ENCODE peak calls at places on chromosomes 5 and 9, in nine cellular contexts. T is mammary epithelial cell; V is CD8-positive, alpha-beta T cell; W is pancreas; Z is natural killer cell; L is endodermal cell; U is GM13977; H is A673; K is B cell. M is an unnamed sample.

GRCh38 chr5:167790462-167791260 is 500.8 kb upstream of the WWC1 start:
- DNase-seq in T (peak), V (no peak), W (no peak), Z (no peak), L (no peak), U (no peak), H (no peak), K (no peak), M (no peak)

GRCh38 chr5:1736889-1737711 is 62.5 kb downstream of the MRPL36 start:
- DNase-seq in T (no peak), V (peak), W (no peak), Z (no peak), L (peak), U (no peak), H (no peak), K (no peak), M (no peak)

GRCh38 chr5:90940227-90940995 is 381.8 kb downstream of the ADGRV1 start:
- DNase-seq in T (peak), V (peak), W (no peak), Z (peak), L (peak), U (peak), H (peak), K (no peak), M (no peak)

GRCh38 chr9:98333703-98334582 is 78.5 kb upstream of the TBC1D2 start:
- DNase-seq in T (peak), V (no peak), W (no peak), Z (no peak), L (no peak), U (no peak), H (no peak), K (no peak), M (no peak)

GRCh38 chr5:126847318-126848221 is 70.6 kb downstream of the LMNB1 start:
- DNase-seq in T (no peak), V (no peak), W (no peak), Z (no peak), L (peak), U (no peak), H (no peak), K (no peak), M (no peak)

GRCh38 chr9:77714077-77714549 is 66.0 kb upstream of the GNA14 start:
- DNase-seq in T (no peak), V (no peak), W (no peak), Z (no peak), L (no peak), U (no peak), H (peak), K (no peak), M (no peak)

GRCh38 chr5:68046445-68046844 is 169.1 kb upstream of the PIK3R1 start:
- DNase-seq in T (peak), V (no peak), W (no peak), Z (no peak), L (no peak), U (no peak), H (peak), K (no peak), M (no peak)

GRCh38 chr9:16335788-16336580 is 534.5 kb downstream of the BNC2 start:
- DNase-seq in T (peak), V (no peak), W (peak), Z (no peak), L (no peak), U (no peak), H (no peak), K (no peak), M (peak)

GRCh38 chr5:81202652-81203051 is 30.5 kb upstream of the CKMT2 start:
- DNase-seq in T (no peak), V (no peak), W (no peak), Z (no peak), L (no peak), U (no peak), H (no peak), K (no peak), M (no peak)

GRCh38 chr9:78298046-78298511 is 1.2 kb downstream of the PSAT1 start:
- DNase-seq in T (no peak), V (no peak), W (no peak), Z (no peak), L (peak), U (peak), H (peak), K (no peak), M (no peak)

GRCh38 chr9:102237520-102237919 is 499.1 kb upstream of the GRIN3A start:
- DNase-seq in T (no peak), V (no peak), W (no peak), Z (no peak), L (no peak), U (no peak), H (no peak), K (no peak), M (no peak)

GRCh38 chr5:149445739-149446369 is 66.8 kb upstream of the IL17B start:
- DNase-seq in T (peak), V (no peak), W (no peak), Z (no peak), L (peak), U (no peak), H (peak), K (no peak), M (no peak)

GRCh38 chr9:94993141-94993820 is 266.8 kb downstream of the AOPEP start:
- DNase-seq in T (no peak), V (no peak), W (no peak), Z (no peak), L (no peak), U (no peak), H (no peak), K (no peak), M (no peak)

GRCh38 chr9:14345586-14346237 is 31.8 kb upstream of the NFIB start:
- DNase-seq in T (no peak), V (no peak), W (no peak), Z (no peak), L (peak), U (no peak), H (no peak), K (no peak), M (no peak)

GRCh38 chr5:150619359-150620230 is 20.9 kb upstream of the SYNPO start:
- DNase-seq in T (no peak), V (no peak), W (no peak), Z (no peak), L (peak), U (no peak), H (peak), K (no peak), M (no peak)

GRCh38 chr9:19769213-19769612 is 19.6 kb downstream of the SLC24A2 start:
- DNase-seq in T (peak), V (no peak), W (no peak), Z (no peak), L (no peak), U (no peak), H (no peak), K (no peak), M (no peak)

GRCh38 chr9:128383007-128383753 is 12.0 kb downstream of the URM1 start:
- DNase-seq in T (no peak), V (no peak), W (no peak), Z (no peak), L (peak), U (no peak), H (peak), K (no peak), M (no peak)

GRCh38 chr9:137048655-137049543 is 2.9 kb upstream of the NPDC1 start:
- DNase-seq in T (no peak), V (no peak), W (no peak), Z (no peak), L (peak), U (no peak), H (peak), K (no peak), M (no peak)

GRCh38 chr5:63831381-63831780 is 130.9 kb downstream of the HTR1A start:
- DNase-seq in T (peak), V (no peak), W (no peak), Z (no peak), L (no peak), U (no peak), H (no peak), K (no peak), M (no peak)

GRCh38 chr5:66554884-66555283 is 41.3 kb upstream of the MAST4 start:
- DNase-seq in T (no peak), V (no peak), W (no peak), Z (no peak), L (no peak), U (no peak), H (no peak), K (no peak), M (no peak)

GRCh38 chr9:95588724-95589282 is 72.0 kb upstream of the PTCH1 start:
- DNase-seq in T (no peak), V (no peak), W (no peak), Z (no peak), L (no peak), U (no peak), H (no peak), K (no peak), M (no peak)

GRCh38 chr5:58022055-58022454 is 437.8 kb downstream of the PLK2 start:
- DNase-seq in T (no peak), V (no peak), W (no peak), Z (no peak), L (no peak), U (no peak), H (no peak), K (no peak), M (no peak)

GRCh38 chr5:153813871-153814270 is 224.8 kb downstream of the FAM114A2 start:
- DNase-seq in T (no peak), V (no peak), W (no peak), Z (no peak), L (no peak), U (no peak), H (no peak), K (no peak), M (no peak)

GRCh38 chr5:181028032-181028819 is 11.8 kb upstream of the BTNL9 start:
- DNase-seq in T (no peak), V (no peak), W (peak), Z (no peak), L (peak), U (no peak), H (no peak), K (no peak), M (no peak)
- TF ChIP-seq CTCF in T (no peak), V (no peak), W (no peak), Z (no peak), L (no peak), U (no peak), H (no peak), K (no peak), M (no peak)

DNA sequence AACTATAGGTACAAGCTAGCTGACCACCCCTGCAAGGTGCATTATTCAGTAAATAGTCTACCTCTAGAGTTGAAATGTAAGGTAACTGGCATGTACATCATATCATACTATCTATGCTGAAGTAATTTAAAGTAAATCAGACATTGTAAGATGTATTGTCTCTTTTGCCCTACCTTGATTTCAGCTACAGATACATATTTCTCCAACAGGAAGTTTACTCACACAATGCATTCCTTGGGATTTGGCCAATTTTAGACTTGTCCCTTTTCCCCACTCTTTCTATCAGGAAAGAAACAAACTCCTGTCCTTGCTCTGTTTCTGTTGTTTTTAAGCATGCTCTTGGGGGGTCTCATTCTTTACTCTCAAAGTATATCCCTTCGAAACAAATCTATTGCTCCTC is 58.5 kb upstream of the TSLP start:
- DNase-seq in T (peak), V (no peak), W (no peak), Z (no peak), L (no peak), U (no peak), H (no peak), K (no peak), M (no peak)
- TF ChIP-seq CTCF in T (no peak), V (no peak), W (no peak), Z (no peak), L (no peak), U (no peak), H (no peak), K (no peak), M (no peak)

GRCh38 chr5:138603521-138603920 is 28.3 kb upstream of the HSPA9 start:
- DNase-seq in T (peak), V (no peak), W (no peak), Z (no peak), L (no peak), U (peak), H (no peak), K (no peak), M (no peak)
- TF ChIP-seq CTCF in T (no peak), V (no peak), W (no peak), Z (no peak), L (no peak), U (no peak), H (no peak), K (no peak), M (no peak)

GRCh38 chr5:40832345-40832744 is 2.7 kb downstream of the RPL37 start:
- DNase-seq in T (no peak), V (no peak), W (no peak), Z (no peak), L (no peak), U (no peak), H (no peak), K (no peak), M (no peak)
- TF ChIP-seq CTCF in T (no peak), V (no peak), W (no peak), Z (no peak), L (no peak), U (no peak), H (no peak), K (no peak), M (no peak)

GRCh38 chr9:124359426-124359825 is 55.8 kb downstream of the PSMB7 start:
- DNase-seq in T (no peak), V (no peak), W (no peak), Z (no peak), L (no peak), U (no peak), H (no peak), K (no peak), M (no peak)

GRCh38 chr9:124355941-124356744 is 59.1 kb downstream of the PSMB7 start:
- DNase-seq in T (no peak), V (no peak), W (no peak), Z (no peak), L (no peak), U (no peak), H (no peak), K (no peak), M (no peak)

GRCh38 chr9:124358617-124359016 is 56.6 kb downstream of the PSMB7 start:
- DNase-seq in T (no peak), V (no peak), W (no peak), Z (no peak), L (peak), U (no peak), H (no peak), K (no peak), M (no peak)

GRCh38 chr9:124356745-124357390 is 58.4 kb downstream of the PSMB7 start:
- DNase-seq in T (no peak), V (no peak), W (no peak), Z (no peak), L (no peak), U (no peak), H (no peak), K (no peak), M (no peak)

GRCh38 chr9:124357591-124358361 is 57.5 kb downstream of the PSMB7 start:
- DNase-seq in T (no peak), V (no peak), W (no peak), Z (no peak), L (peak), U (peak), H (no peak), K (no peak), M (no peak)
- TF ChIP-seq CTCF in T (peak), V (no peak), W (no peak), Z (no peak), L (peak), U (peak), H (peak), K (no peak), M (no peak)

GRCh38 chr5:170338933-170339779 is 41.6 kb upstream of the LCP2 start:
- DNase-seq in T (no peak), V (peak), W (no peak), Z (peak), L (peak), U (peak), H (no peak), K (peak), M (no peak)
- TF ChIP-seq CTCF in T (peak), V (peak), W (no peak), Z (peak), L (peak), U (peak), H (peak), K (peak), M (no peak)

GRCh38 chr5:14327624-14328023 is 184.5 kb downstream of the TRIO start:
- DNase-seq in T (no peak), V (no peak), W (no peak), Z (no peak), L (no peak), U (no peak), H (no peak), K (no peak), M (no peak)

GRCh38 chr5:14323466-14323865 is 180.3 kb downstream of the TRIO start:
- DNase-seq in T (no peak), V (no peak), W (no peak), Z (no peak), L (no peak), U (no peak), H (no peak), K (no peak), M (no peak)

GRCh38 chr5:14325369-14325768 is 182.2 kb downstream of the TRIO start:
- DNase-seq in T (no peak), V (no peak), W (no peak), Z (no peak), L (no peak), U (no peak), H (no peak), K (no peak), M (no peak)

GRCh38 chr5:14328144-14328543 is 185.0 kb downstream of the TRIO start:
- DNase-seq in T (no peak), V (no peak), W (no peak), Z (no peak), L (no peak), U (no peak), H (no peak), K (no peak), M (no peak)

DNA sequence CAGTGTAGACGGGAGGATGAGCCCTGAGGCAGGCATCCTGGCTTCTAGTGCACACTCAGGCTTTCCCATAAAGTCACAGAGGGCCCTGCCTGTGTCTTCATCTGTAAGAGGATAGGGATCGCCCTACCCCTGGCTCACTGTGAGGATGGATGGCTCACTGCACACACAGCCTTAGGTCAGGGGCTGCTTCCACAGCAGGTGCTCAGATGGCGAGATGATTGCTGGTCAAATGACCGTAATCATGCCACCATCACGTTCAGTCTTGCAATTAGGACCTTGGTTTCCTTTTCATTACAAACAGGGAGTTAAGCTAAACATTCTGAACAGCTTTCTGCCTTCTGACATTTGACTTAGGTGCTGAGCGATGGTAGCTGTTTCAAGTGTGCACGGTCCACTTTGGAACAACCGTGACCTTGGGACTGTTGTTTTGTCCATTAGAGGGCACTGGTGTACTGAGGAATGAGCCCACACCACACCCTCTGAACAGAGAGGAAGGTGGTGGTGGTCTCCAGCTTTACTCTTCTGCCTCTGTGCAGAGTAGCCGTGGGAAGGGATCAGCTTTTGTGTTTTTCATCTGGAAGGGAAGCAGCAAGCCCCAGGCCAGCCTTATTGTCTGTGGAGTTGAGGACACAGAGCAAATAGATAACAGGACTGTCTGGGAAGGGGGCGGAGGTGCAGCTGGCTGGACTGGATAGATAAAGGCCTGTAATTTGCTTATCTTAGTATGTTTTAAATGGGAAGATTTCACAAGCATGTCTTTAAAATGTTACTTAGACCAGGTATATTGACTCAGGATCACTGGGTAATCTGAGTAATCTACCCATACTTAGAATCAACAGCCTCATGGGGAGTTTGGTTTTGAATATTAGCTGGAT is 183.1 kb downstream of the TRIO start:
- DNase-seq in T (no peak), V (no peak), W (peak), Z (no peak), L (peak), U (no peak), H (no peak), K (no peak), M (no peak)
- TF ChIP-seq CTCF in T (no peak), V (no peak), W (no peak), Z (no peak), L (peak), U (peak), H (peak), K (peak), M (no peak)

GRCh38 chr5:179860301-179860700 is 1.7 kb upstream of the MRNIP start:
- DNase-seq in T (peak), V (no peak), W (no peak), Z (no peak), L (no peak), U (no peak), H (no peak), K (no peak), M (no peak)

GRCh38 chr5:179858241-179858585 is 404 bp downstream of the MRNIP start:
- DNase-seq in T (peak), V (peak), W (no peak), Z (peak), L (peak), U (no peak), H (no peak), K (peak), M (no peak)

GRCh38 chr5:179858586-179859427 is at the start of gene MRNIP:
- DNase-seq in T (peak), V (peak), W (peak), Z (peak), L (peak), U (peak), H (peak), K (peak), M (peak)

GRCh38 chr5:179852993-179853547 is 5.5 kb downstream of the MRNIP start:
- DNase-seq in T (no peak), V (no peak), W (no peak), Z (no peak), L (no peak), U (no peak), H (no peak), K (peak), M (no peak)

GRCh38 chr5:179854356-179854755 is 4.3 kb downstream of the MRNIP start:
- DNase-seq in T (no peak), V (no peak), W (no peak), Z (no peak), L (no peak), U (no peak), H (no peak), K (no peak), M (no peak)
- TF ChIP-seq CTCF in T (no peak), V (no peak), W (no peak), Z (no peak), L (no peak), U (no peak), H (no peak), K (no peak), M (no peak)

GRCh38 chr5:38547257-38547656 is 9.2 kb downstream of the LIFR start:
- DNase-seq in T (no peak), V (no peak), W (no peak), Z (no peak), L (no peak), U (no peak), H (no peak), K (no peak), M (no peak)
- TF ChIP-seq CTCF in T (no peak), V (no peak), W (no peak), Z (no peak), L (no peak), U (no peak), H (no peak), K (no peak), M (no peak)

GRCh38 chr5:169634606-169635005 is 2.5 kb upstream of the DOCK2 start:
- DNase-seq in T (no peak), V (no peak), W (no peak), Z (no peak), L (no peak), U (no peak), H (no peak), K (no peak), M (no peak)
- TF ChIP-seq CTCF in T (no peak), V (no peak), W (no peak), Z (no peak), L (no peak), U (no peak), H (no peak), K (no peak), M (no peak)

M was measured in omental fat pad.